ENCODE peak calls at places on chromosomes 3 and 15, in seven cellular contexts. E is cardiac fibroblast; Y is HEK293T; O is T-helper 2 cell; J is stimulated activated effector memory CD8-positive, alpha-beta T cell treated with anti-CD3 and anti-CD28 coated beads, Interleukin-12 subunit alpha, Interleukin-12 subunit beta, amount 100 ng/mL, for 72 hours; M is ACHN; Z is KG1. C is an unnamed sample.

GRCh38 chr15:95937128-95937528 is 393.4 kb upstream of the NR2F2 start:
- DNase-seq in E (peak), Y (no peak), O (no peak), J (no peak), M (no peak), Z (no peak), C (no peak)

GRCh38 chr15:62135532-62136134 is 29.5 kb downstream of the C2CD4B start:
- DNase-seq in E (peak), Y (no peak), O (no peak), J (no peak), M (no peak), Z (no peak), C (no peak)

GRCh38 chr3:77536038-77536775 is 496.3 kb downstream of the ROBO2 start:
- DNase-seq in E (no peak), Y (no peak), O (no peak), J (no peak), M (no peak), Z (no peak), C (no peak)

GRCh38 chr3:122149228-122149627 is 34.2 kb upstream of the CASR start:
- DNase-seq in E (no peak), Y (no peak), O (no peak), J (no peak), M (no peak), Z (no peak), C (no peak)

GRCh38 chr3:185625784-185626183 is 39.7 kb downstream of the SENP2 start:
- DNase-seq in E (no peak), Y (no peak), O (peak), J (no peak), M (no peak), Z (no peak), C (no peak)

GRCh38 chr15:29799859-29800258 is 22.4 kb downstream of the TJP1 start:
- DNase-seq in E (no peak), Y (no peak), O (no peak), J (no peak), M (no peak), Z (no peak), C (no peak)

GRCh38 chr15:58264068-58264971 is 126.1 kb downstream of the AQP9 start:
- DNase-seq in E (no peak), Y (no peak), O (peak), J (no peak), M (no peak), Z (no peak), C (no peak)

GRCh38 chr15:93610944-93611343 is 521.9 kb upstream of the RGMA start:
- DNase-seq in E (no peak), Y (no peak), O (no peak), J (no peak), M (no peak), Z (no peak), C (no peak)

GRCh38 chr3:111338059-111338698 is 203.8 kb upstream of the CD96 start:
- DNase-seq in E (peak), Y (peak), O (peak), J (no peak), M (peak), Z (peak), C (no peak)

GRCh38 chr3:36193448-36193847 is 186.9 kb upstream of the STAC start:
- DNase-seq in E (peak), Y (no peak), O (no peak), J (no peak), M (no peak), Z (no peak), C (no peak)

GRCh38 chr15:90230071-90230494 is 3.7 kb downstream of the CIB1 start:
- DNase-seq in E (no peak), Y (no peak), O (no peak), J (no peak), M (no peak), Z (no peak), C (no peak)

GRCh38 chr3:162096874-162097273 is 600.3 kb downstream of the OTOL1 start:
- DNase-seq in E (no peak), Y (no peak), O (no peak), J (no peak), M (no peak), Z (no peak), C (no peak)